ENCODE peak calls at places on chromosomes 13 and 19, in six cellular contexts. T is H1; R is CD8-positive, alpha-beta T cell; O is Calu3; K is AG10803; A is Panc1. F is an unnamed sample.

GRCh38 chr13:33207616-33207964 is 78.0 kb downstream of the STARD13 start:
- DNase-seq in O (no peak), R (no peak), A (no peak), K (peak), T (no peak), F (no peak)

GRCh38 chr19:38478273-38478971 is 44.9 kb downstream of the RYR1 start:
- DNase-seq in T (no peak), K (no peak), R (no peak), A (no peak), O (peak), F (no peak)

GRCh38 chr19:39941151-39941550 is 6.7 kb upstream of the FCGBP start:
- DNase-seq in T (no peak), R (no peak), A (no peak), K (no peak), O (no peak), F (no peak)

GRCh38 chr13:51614350-51614786 is 30.1 kb downstream of the WDFY2 start:
- DNase-seq in A (no peak), T (no peak), O (no peak), K (peak), R (peak), F (no peak)

GRCh38 chr13:95100525-95101121 is 200.6 kb downstream of the ABCC4 start:
- DNase-seq in R (no peak), K (peak), O (no peak), T (no peak), A (peak), F (no peak)

GRCh38 chr13:26909515-26909914 is 148.9 kb upstream of the GPR12 start:
- DNase-seq in O (no peak), K (no peak), A (no peak), T (no peak), R (no peak), F (no peak)

GRCh38 chr13:43200736-43201135 is 177.3 kb downstream of the DNAJC15 start:
- DNase-seq in T (no peak), R (no peak), O (no peak), A (no peak), K (no peak), F (no peak)

GRCh38 chr13:75486146-75486545 is 4.2 kb upstream of the TBC1D4 start:
- DNase-seq in K (no peak), O (no peak), T (no peak), R (no peak), A (no peak), F (no peak)

GRCh38 chr13:73625562-73626339 is 508.5 kb downstream of the KLF12 start:
- DNase-seq in T (no peak), A (no peak), R (no peak), O (no peak), K (no peak), F (no peak)

GRCh38 chr13:87677334-87678234 is 6.4 kb downstream of the SLITRK5 start:
- DNase-seq in K (no peak), O (no peak), R (no peak), A (no peak), T (peak), F (peak)

GRCh38 chr19:40611096-40611495 is 9.9 kb downstream of the LTBP4 start:
- DNase-seq in O (no peak), R (no peak), K (no peak), T (no peak), A (no peak), F (no peak)

GRCh38 chr19:38506375-38506722 is 72.9 kb downstream of the RYR1 start:
- DNase-seq in O (no peak), T (no peak), K (no peak), R (no peak), A (no peak), F (no peak)

GRCh38 chr19:49923055-49924003 is 5.7 kb upstream of the ATF5 start:
- DNase-seq in T (no peak), A (no peak), O (no peak), K (no peak), R (no peak), F (no peak)

GRCh38 chr19:54518844-54519243 is 16.2 kb downstream of the LAIR2 start:
- DNase-seq in R (no peak), A (peak), O (peak), K (no peak), T (no peak), F (peak)

GRCh38 chr19:49490287-49491029 is 3.0 kb downstream of the RPL13A start:
- DNase-seq in T (no peak), A (no peak), R (no peak), O (no peak), K (no peak), F (no peak)

GRCh38 chr13:50357586-50358118 is 342.4 kb downstream of the KCNRG start:
- DNase-seq in A (no peak), O (peak), R (no peak), T (no peak), K (peak), F (no peak)

GRCh38 chr19:53868091-53868891 is 608 bp downstream of the MYADM start:
- DNase-seq in T (peak), R (no peak), K (peak), O (peak), A (no peak), F (peak)

GRCh38 chr19:49390978-49391304 is 2.9 kb downstream of the KASH5 start:
- DNase-seq in T (no peak), K (no peak), R (no peak), A (no peak), O (no peak), F (no peak)

GRCh38 chr19:46635920-46636761 is at the start of gene GNG8:
- DNase-seq in A (no peak), T (peak), R (no peak), K (no peak), O (no peak), F (no peak)

GRCh38 chr19:50214699-50215543 is 11.5 kb downstream of the MYH14 start:
- DNase-seq in R (no peak), T (peak), O (peak), K (no peak), A (no peak), F (no peak)

GRCh38 chr13:98974053-98974452 is 3.8 kb downstream of the DOCK9 start:
- DNase-seq in R (no peak), O (no peak), K (no peak), A (no peak), T (no peak), F (no peak)

GRCh38 chr13:98097749-98098148 is 45.1 kb upstream of the FARP1 start:
- DNase-seq in T (no peak), K (no peak), R (no peak), A (no peak), O (no peak), F (no peak)

GRCh38 chr19:40433391-40434216 is 7.8 kb upstream of the SERTAD1 start:
- DNase-seq in A (no peak), R (no peak), T (peak), O (peak), K (peak), F (peak)

GRCh38 chr13:93268327-93269028 is 41.9 kb downstream of the GPC6 start:
- DNase-seq in K (no peak), T (no peak), O (no peak), R (no peak), A (no peak), F (no peak)

GRCh38 chr13:109196896-109197295 is 567.5 kb downstream of the MYO16 start:
- DNase-seq in K (no peak), A (no peak), O (no peak), R (no peak), T (peak), F (no peak)
- TF ChIP-seq CTCF in K (no peak), A (no peak), O (no peak), R (no peak), T (peak), F (peak)

GRCh38 chr19:30001794-30002193 is 59.8 kb downstream of the URI1 start:
- DNase-seq in A (no peak), T (no peak), R (no peak), K (no peak), O (no peak), F (no peak)
- TF ChIP-seq CTCF in A (peak), T (no peak), R (no peak), K (no peak), O (no peak), F (no peak)

GRCh38 chr13:29993716-29994488 is 143.5 kb upstream of the UBL3 start:
- DNase-seq in K (peak), A (no peak), R (no peak), O (no peak), T (no peak), F (no peak)

GRCh38 chr13:29991343-29991742 is 140.9 kb upstream of the UBL3 start:
- DNase-seq in A (no peak), K (peak), T (no peak), R (no peak), O (no peak), F (no peak)

GRCh38 chr13:29996316-29996715 is 145.9 kb upstream of the UBL3 start:
- DNase-seq in K (no peak), T (no peak), O (no peak), R (no peak), A (no peak), F (no peak)

GRCh38 chr13:29994911-29995601 is 144.6 kb upstream of the UBL3 start:
- DNase-seq in R (no peak), A (no peak), O (no peak), K (peak), T (no peak), F (no peak)

DNA sequence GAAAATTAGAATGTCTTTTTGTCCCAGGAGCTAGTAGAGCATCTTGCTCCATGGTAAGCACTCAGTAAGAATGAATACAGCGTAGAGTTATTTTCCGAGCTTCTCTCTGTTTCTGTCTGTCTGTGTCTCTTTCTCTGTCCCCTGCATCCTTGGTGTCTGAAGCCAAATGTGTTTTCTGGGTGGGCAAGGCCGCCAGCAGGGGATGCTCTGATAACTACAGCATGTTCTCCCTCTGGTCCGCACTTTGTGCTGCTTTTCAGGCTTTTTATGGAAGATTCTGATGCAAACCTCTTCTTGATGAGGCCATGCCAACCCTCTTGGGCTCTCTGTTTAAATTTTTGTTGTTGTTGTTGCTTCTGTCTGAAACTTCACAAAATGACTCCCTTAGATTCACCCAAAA is 142.8 kb upstream of the UBL3 start:
- DNase-seq in K (no peak), T (no peak), R (no peak), O (no peak), A (no peak), F (no peak)
- TF ChIP-seq CTCF in K (no peak), T (no peak), R (no peak), O (no peak), A (no peak), F (no peak)

DNA sequence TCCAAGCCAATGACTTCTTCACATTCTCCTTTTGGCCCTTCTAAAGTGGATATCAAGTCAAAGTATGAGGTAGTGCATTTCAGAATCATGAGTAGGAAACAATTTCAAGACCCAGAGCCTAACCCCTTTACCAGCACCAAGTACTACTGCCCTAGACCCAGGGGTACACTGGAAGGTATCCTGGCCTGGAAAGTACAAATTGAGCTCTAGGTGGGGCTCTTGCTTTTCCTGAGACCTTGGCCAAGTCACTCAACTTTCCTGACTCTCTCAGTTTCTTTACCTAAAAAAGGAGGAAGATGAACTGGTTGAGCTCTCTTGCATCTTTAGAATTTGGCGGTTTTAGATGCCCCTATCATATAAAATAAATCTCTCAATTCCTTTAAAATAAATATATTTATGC is 204.7 kb downstream of the FGF14 start:
- DNase-seq in O (peak), T (no peak), A (no peak), R (no peak), K (no peak), F (no peak)
- TF ChIP-seq CTCF in O (no peak), T (peak), A (no peak), R (no peak), K (peak), F (no peak)

F was measured in GM13977.